ENCODE peak calls at places on chromosomes 11 and 22, in seven cellular contexts. One of them, this sample, is unnamed.

GRCh38 chr11:124591430-124591829 is 19.8 kb upstream of the PANX3 start:
- DNase-seq in HFF-Myc: no peak
- DNase-seq in mucosa of descending colon: no peak
- DNase-seq in sigmoid colon: no peak
- DNase-seq in brain microvascular endothelial cell: no peak
- DNase-seq in BJ: no peak
- DNase-seq in LNCaP clone FGC: no peak
- DNase-seq in this sample: no peak

GRCh38 chr11:127017482-127017881 is 16.9 kb upstream of the KIRREL3 start:
- DNase-seq in HFF-Myc: peak
- DNase-seq in mucosa of descending colon: no peak
- DNase-seq in sigmoid colon: no peak
- DNase-seq in brain microvascular endothelial cell: peak
- DNase-seq in BJ: peak
- DNase-seq in LNCaP clone FGC: no peak
- DNase-seq in this sample: no peak

GRCh38 chr11:103993502-103993901 is 42.9 kb upstream of the DDI1 start:
- DNase-seq in HFF-Myc: no peak
- DNase-seq in mucosa of descending colon: no peak
- DNase-seq in sigmoid colon: no peak
- DNase-seq in brain microvascular endothelial cell: no peak
- DNase-seq in BJ: no peak
- DNase-seq in LNCaP clone FGC: no peak
- DNase-seq in this sample: no peak

GRCh38 chr22:48744967-48745841 is 1082.5 kb downstream of the BRD1 start:
- DNase-seq in HFF-Myc: no peak
- DNase-seq in mucosa of descending colon: no peak
- DNase-seq in sigmoid colon: no peak
- DNase-seq in brain microvascular endothelial cell: no peak
- DNase-seq in BJ: no peak
- DNase-seq in LNCaP clone FGC: no peak
- DNase-seq in this sample: no peak

GRCh38 chr11:79189604-79190003 is 251.2 kb downstream of the TENM4 start:
- DNase-seq in HFF-Myc: no peak
- DNase-seq in mucosa of descending colon: no peak
- DNase-seq in sigmoid colon: no peak
- DNase-seq in brain microvascular endothelial cell: no peak
- DNase-seq in BJ: no peak
- DNase-seq in LNCaP clone FGC: peak
- DNase-seq in this sample: no peak

GRCh38 chr22:38246692-38247091 is 26.1 kb downstream of the TMEM184B start:
- DNase-seq in HFF-Myc: no peak
- DNase-seq in mucosa of descending colon: no peak
- DNase-seq in sigmoid colon: peak
- DNase-seq in brain microvascular endothelial cell: no peak
- DNase-seq in BJ: no peak
- DNase-seq in LNCaP clone FGC: no peak
- DNase-seq in this sample: no peak

GRCh38 chr22:27773236-27773550 is 28.4 kb downstream of the MN1 start:
- DNase-seq in HFF-Myc: no peak
- DNase-seq in mucosa of descending colon: no peak
- DNase-seq in sigmoid colon: no peak
- DNase-seq in brain microvascular endothelial cell: no peak
- DNase-seq in BJ: no peak
- DNase-seq in LNCaP clone FGC: no peak
- DNase-seq in this sample: no peak

GRCh38 chr11:1691027-1691877 is 5.7 kb upstream of the KRTAP5-6 start:
- DNase-seq in HFF-Myc: no peak
- DNase-seq in mucosa of descending colon: no peak
- DNase-seq in sigmoid colon: no peak
- DNase-seq in brain microvascular endothelial cell: no peak
- DNase-seq in BJ: no peak
- DNase-seq in LNCaP clone FGC: no peak
- DNase-seq in this sample: no peak

GRCh38 chr11:75562048-75562835 is at the start of gene SERPINH1:
- DNase-seq in HFF-Myc: no peak
- DNase-seq in mucosa of descending colon: peak
- DNase-seq in sigmoid colon: peak
- DNase-seq in brain microvascular endothelial cell: peak
- DNase-seq in BJ: no peak
- DNase-seq in LNCaP clone FGC: no peak
- DNase-seq in this sample: no peak

GRCh38 chr11:110340427-110340826 is 44.0 kb upstream of the RDX start:
- DNase-seq in HFF-Myc: no peak
- DNase-seq in mucosa of descending colon: no peak
- DNase-seq in sigmoid colon: no peak
- DNase-seq in brain microvascular endothelial cell: no peak
- DNase-seq in BJ: no peak
- DNase-seq in LNCaP clone FGC: no peak
- DNase-seq in this sample: no peak

GRCh38 chr11:112929432-112929831 is 31.8 kb upstream of the NCAM1 start:
- DNase-seq in HFF-Myc: no peak
- DNase-seq in mucosa of descending colon: no peak
- DNase-seq in sigmoid colon: no peak
- DNase-seq in brain microvascular endothelial cell: no peak
- DNase-seq in BJ: no peak
- DNase-seq in LNCaP clone FGC: no peak
- DNase-seq in this sample: no peak

DNA sequence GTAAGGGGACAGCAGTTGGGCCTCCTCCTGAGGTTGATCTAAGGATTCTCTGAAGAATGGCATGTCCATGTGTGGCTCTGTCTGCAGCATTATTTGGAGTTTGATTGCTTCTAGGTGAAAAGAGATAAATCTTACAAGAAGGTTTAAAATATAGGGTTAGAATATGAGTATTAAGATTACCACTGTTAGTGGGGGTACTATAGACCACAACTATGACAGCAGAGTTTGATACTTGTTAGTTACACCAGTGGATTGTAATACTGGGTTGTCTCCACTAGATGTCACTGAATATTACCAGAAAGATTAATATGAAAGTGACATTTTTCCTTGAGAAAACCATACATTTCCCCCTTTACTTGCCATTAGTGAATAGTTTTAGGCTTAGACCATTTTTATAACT is 47.9 kb downstream of the ZNF280B start:
- DNase-seq in HFF-Myc: no peak
- DNase-seq in mucosa of descending colon: no peak
- DNase-seq in sigmoid colon: no peak
- DNase-seq in brain microvascular endothelial cell: no peak
- DNase-seq in BJ: no peak
- DNase-seq in LNCaP clone FGC: no peak
- DNase-seq in this sample: no peak
- TF ChIP-seq CTCF in HFF-Myc: no peak
- TF ChIP-seq CTCF in mucosa of descending colon: no peak
- TF ChIP-seq CTCF in sigmoid colon: no peak
- TF ChIP-seq CTCF in brain microvascular endothelial cell: no peak
- TF ChIP-seq CTCF in BJ: peak
- TF ChIP-seq CTCF in LNCaP clone FGC: no peak
- TF ChIP-seq CTCF in this sample: peak

DNA sequence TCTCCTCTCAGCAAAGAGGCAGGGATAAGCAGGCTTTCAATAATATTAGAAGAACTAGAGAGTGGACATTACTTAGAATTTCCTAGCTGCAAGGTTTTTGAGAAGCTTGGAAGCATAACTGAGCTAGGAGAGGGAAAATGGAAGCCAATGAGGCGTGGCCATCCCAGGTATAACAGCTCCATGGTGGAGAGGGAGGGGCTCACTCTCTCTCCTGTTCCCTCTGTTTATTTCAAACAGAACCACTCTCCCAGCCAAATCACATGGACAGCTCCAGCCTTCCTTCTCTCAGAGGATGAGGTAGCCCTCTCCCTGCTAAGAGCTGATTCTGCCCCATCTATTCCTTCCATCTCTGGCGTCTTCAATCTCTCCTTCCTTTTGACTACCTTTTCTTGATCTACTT is 103.1 kb downstream of the NTM start:
- DNase-seq in HFF-Myc: no peak
- DNase-seq in mucosa of descending colon: no peak
- DNase-seq in sigmoid colon: no peak
- DNase-seq in brain microvascular endothelial cell: no peak
- DNase-seq in BJ: no peak
- DNase-seq in LNCaP clone FGC: no peak
- DNase-seq in this sample: no peak
- H3K4me3 ChIP-seq in HFF-Myc: no peak
- H3K4me3 ChIP-seq in mucosa of descending colon: no peak
- H3K4me3 ChIP-seq in sigmoid colon: no peak
- H3K4me3 ChIP-seq in brain microvascular endothelial cell: no peak
- H3K4me3 ChIP-seq in BJ: no peak
- H3K4me3 ChIP-seq in LNCaP clone FGC: no peak
- H3K4me3 ChIP-seq in this sample: no peak

DNA sequence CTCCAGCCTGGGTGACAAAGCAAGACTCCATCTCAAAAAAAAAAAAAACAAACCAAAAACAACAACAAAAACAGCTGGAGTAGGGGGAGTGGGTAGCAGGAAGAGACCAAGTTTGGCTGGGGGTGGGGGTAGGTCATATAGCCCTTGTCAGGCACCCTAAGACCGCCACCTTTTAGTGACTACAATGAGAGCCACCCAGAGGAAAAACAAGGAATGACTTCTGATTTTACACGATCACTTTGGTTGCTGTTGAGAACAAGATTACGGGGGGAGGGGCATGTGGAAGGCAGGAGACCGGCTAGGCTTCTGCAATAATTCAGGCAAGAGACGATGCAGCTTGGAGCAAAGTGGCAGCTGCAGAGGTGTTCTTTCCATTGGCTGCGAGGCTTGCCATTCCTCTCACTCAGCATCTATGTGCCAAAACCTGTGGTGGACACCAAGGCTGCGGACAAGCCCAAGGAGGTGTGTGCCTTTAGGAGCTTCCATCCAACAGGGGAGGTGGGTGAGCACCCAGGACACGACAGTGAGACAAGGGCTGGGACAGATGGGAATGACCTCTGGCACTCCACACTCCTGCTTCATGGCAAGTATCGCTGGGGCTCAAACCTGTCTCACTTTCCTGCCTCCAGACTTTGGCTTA is 1.7 kb downstream of the RPS19BP1 start:
- DNase-seq in HFF-Myc: no peak
- DNase-seq in mucosa of descending colon: no peak
- DNase-seq in sigmoid colon: no peak
- DNase-seq in brain microvascular endothelial cell: peak
- DNase-seq in BJ: no peak
- DNase-seq in LNCaP clone FGC: no peak
- DNase-seq in this sample: no peak
- TF ChIP-seq CTCF in HFF-Myc: no peak
- TF ChIP-seq CTCF in mucosa of descending colon: no peak
- TF ChIP-seq CTCF in sigmoid colon: no peak
- TF ChIP-seq CTCF in brain microvascular endothelial cell: peak
- TF ChIP-seq CTCF in BJ: peak
- TF ChIP-seq CTCF in LNCaP clone FGC: no peak
- TF ChIP-seq CTCF in this sample: peak

DNA sequence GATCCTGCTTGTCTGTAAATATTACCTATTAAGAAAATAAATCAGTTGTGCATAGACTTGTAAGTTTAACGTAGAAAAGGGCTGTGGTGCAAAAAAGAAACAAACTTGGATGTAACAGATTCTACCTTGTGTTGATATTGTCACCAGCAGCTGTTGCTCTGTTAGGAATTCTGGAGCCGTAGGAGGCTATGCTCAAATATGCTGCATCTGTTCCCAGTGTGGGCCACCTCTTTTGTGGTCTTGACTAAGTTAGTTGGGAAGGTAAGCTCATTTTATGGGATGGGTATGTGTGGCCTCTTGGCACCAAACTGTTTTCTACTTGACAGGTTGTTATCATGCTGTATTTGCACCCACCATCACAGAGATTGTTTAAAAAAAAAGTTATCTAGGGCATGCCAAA is 29.4 kb upstream of the RAG2 start:
- DNase-seq in HFF-Myc: no peak
- DNase-seq in mucosa of descending colon: no peak
- DNase-seq in sigmoid colon: no peak
- DNase-seq in brain microvascular endothelial cell: no peak
- DNase-seq in BJ: no peak
- DNase-seq in LNCaP clone FGC: no peak
- DNase-seq in this sample: no peak
- H3K4me3 ChIP-seq in HFF-Myc: no peak
- H3K4me3 ChIP-seq in mucosa of descending colon: no peak
- H3K4me3 ChIP-seq in sigmoid colon: no peak
- H3K4me3 ChIP-seq in brain microvascular endothelial cell: no peak
- H3K4me3 ChIP-seq in BJ: no peak
- H3K4me3 ChIP-seq in LNCaP clone FGC: no peak
- H3K4me3 ChIP-seq in this sample: no peak

DNA sequence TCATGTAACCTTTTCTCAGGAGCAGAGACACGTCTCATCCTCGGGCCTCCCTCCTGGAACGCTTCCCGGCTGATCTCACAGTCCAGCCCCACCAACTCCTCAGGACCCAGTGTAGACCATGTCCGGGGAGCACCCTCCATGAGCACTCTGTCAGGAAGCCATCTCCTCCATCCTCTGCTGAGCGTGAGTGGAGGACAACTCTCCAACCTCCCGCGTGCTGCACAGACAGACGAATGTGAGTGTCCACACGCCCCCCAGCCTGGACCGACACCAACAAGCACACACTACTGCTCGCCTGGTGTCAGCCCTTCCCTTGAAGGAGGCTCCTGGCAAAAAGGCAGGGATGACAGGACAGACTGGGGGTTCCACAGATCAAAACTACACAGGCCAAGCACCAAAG is 86.6 kb downstream of the SHANK2 start:
- DNase-seq in HFF-Myc: no peak
- DNase-seq in mucosa of descending colon: no peak
- DNase-seq in sigmoid colon: peak
- DNase-seq in brain microvascular endothelial cell: no peak
- DNase-seq in BJ: no peak
- DNase-seq in LNCaP clone FGC: no peak
- DNase-seq in this sample: no peak
- TF ChIP-seq CTCF in HFF-Myc: no peak
- TF ChIP-seq CTCF in mucosa of descending colon: no peak
- TF ChIP-seq CTCF in sigmoid colon: no peak
- TF ChIP-seq CTCF in brain microvascular endothelial cell: no peak
- TF ChIP-seq CTCF in BJ: no peak
- TF ChIP-seq CTCF in LNCaP clone FGC: no peak
- TF ChIP-seq CTCF in this sample: no peak

GRCh38 chr11:69052343-69053168 is 3.8 kb downstream of the TPCN2 start:
- DNase-seq in HFF-Myc: no peak
- DNase-seq in mucosa of descending colon: no peak
- DNase-seq in sigmoid colon: no peak
- DNase-seq in brain microvascular endothelial cell: no peak
- DNase-seq in BJ: no peak
- DNase-seq in LNCaP clone FGC: no peak
- DNase-seq in this sample: no peak
- H3K4me3 ChIP-seq in HFF-Myc: no peak
- H3K4me3 ChIP-seq in mucosa of descending colon: no peak
- H3K4me3 ChIP-seq in sigmoid colon: no peak
- H3K4me3 ChIP-seq in brain microvascular endothelial cell: no peak
- H3K4me3 ChIP-seq in BJ: no peak
- H3K4me3 ChIP-seq in LNCaP clone FGC: no peak
- H3K4me3 ChIP-seq in this sample: no peak

This sample was measured in retinal pigment epithelial cell.